ENCODE peak calls at places on chromosomes 3 and 15, in eight cellular contexts. X is CD4-positive, alpha-beta T cell; P is HepG2; Z is endothelial cell; H is fibroblast of the aortic adventitia; D is cardiac fibroblast; E is bronchial epithelial cell; Y is stomach. K is an unnamed sample.

GRCh38 chr3:197329382-197329781 is 31.0 kb upstream of the DLG1 start:
- DNase-seq in X (no peak), P (no peak), Z (no peak), H (no peak), D (no peak), E (no peak), Y (no peak), K (no peak)

GRCh38 chr15:90789496-90789895 is 72.3 kb downstream of the BLM start:
- DNase-seq in X (no peak), P (no peak), Z (no peak), H (no peak), D (no peak), E (no peak), Y (no peak), K (no peak)

GRCh38 chr3:48565591-48566400 is 2.2 kb upstream of the UCN2 start:
- DNase-seq in X (no peak), P (no peak), Z (no peak), H (peak), D (peak), E (peak), Y (no peak), K (no peak)

GRCh38 chr3:13495921-13496723 is 16.0 kb downstream of the HDAC11 start:
- DNase-seq in X (peak), P (peak), Z (peak), H (peak), D (peak), E (peak), Y (peak), K (peak)

GRCh38 chr15:77527831-77528231 is 104.9 kb downstream of the LINGO1 start:
- DNase-seq in X (no peak), P (no peak), Z (no peak), H (no peak), D (no peak), E (no peak), Y (no peak), K (no peak)

GRCh38 chr3:184770541-184770940 is 41.4 kb upstream of the VPS8 start:
- DNase-seq in X (no peak), P (no peak), Z (no peak), H (no peak), D (no peak), E (no peak), Y (no peak), K (no peak)

GRCh38 chr3:186057594-186057993 is 51.3 kb downstream of the ETV5 start:
- DNase-seq in X (no peak), P (no peak), Z (no peak), H (peak), D (peak), E (peak), Y (no peak), K (peak)

GRCh38 chr15:45134682-45135604 is 5.1 kb downstream of the DUOX1 start:
- DNase-seq in X (peak), P (no peak), Z (peak), H (no peak), D (no peak), E (no peak), Y (peak), K (no peak)

GRCh38 chr3:48694610-48695051 is 8.9 kb upstream of the NCKIPSD start:
- DNase-seq in X (no peak), P (no peak), Z (no peak), H (peak), D (peak), E (peak), Y (peak), K (peak)

GRCh38 chr3:171168086-171168485 is 141.6 kb upstream of the SLC2A2 start:
- DNase-seq in X (no peak), P (peak), Z (peak), H (peak), D (peak), E (peak), Y (no peak), K (no peak)

GRCh38 chr3:132180337-132180791 is 136.8 kb upstream of the ACP3 start:
- DNase-seq in X (no peak), P (peak), Z (peak), H (peak), D (peak), E (peak), Y (no peak), K (peak)

GRCh38 chr15:78404125-78404524 is 33.9 kb upstream of the IREB2 start:
- DNase-seq in X (no peak), P (no peak), Z (no peak), H (no peak), D (no peak), E (no peak), Y (no peak), K (no peak)

GRCh38 chr15:39781967-39782292 is 711 bp downstream of the FSIP1 start:
- DNase-seq in X (no peak), P (no peak), Z (no peak), H (no peak), D (no peak), E (no peak), Y (no peak), K (no peak)

GRCh38 chr3:150331978-150332568 is 76.0 kb upstream of the TSC22D2 start:
- DNase-seq in X (no peak), P (no peak), Z (peak), H (no peak), D (no peak), E (no peak), Y (no peak), K (no peak)

GRCh38 chr3:14473411-14473891 is 66.7 kb downstream of the GRIP2 start:
- DNase-seq in X (no peak), P (no peak), Z (no peak), H (no peak), D (no peak), E (no peak), Y (no peak), K (no peak)

GRCh38 chr15:94206463-94207167 is 24.7 kb upstream of the MCTP2 start:
- DNase-seq in X (no peak), P (no peak), Z (no peak), H (no peak), D (peak), E (peak), Y (no peak), K (peak)

GRCh38 chr15:62757535-62757934 is 285.0 kb upstream of the TPM1 start:
- DNase-seq in X (no peak), P (no peak), Z (no peak), H (no peak), D (no peak), E (no peak), Y (no peak), K (no peak)

GRCh38 chr3:196298521-196298920 is 11.0 kb upstream of the PCYT1A start:
- DNase-seq in X (no peak), P (no peak), Z (no peak), H (no peak), D (no peak), E (no peak), Y (no peak), K (no peak)

GRCh38 chr15:92079047-92079446 is 225.5 kb downstream of the SLCO3A1 start:
- DNase-seq in X (no peak), P (peak), Z (no peak), H (no peak), D (peak), E (no peak), Y (no peak), K (no peak)

GRCh38 chr3:43155464-43156121 is 49.7 kb upstream of the POMGNT2 start:
- DNase-seq in X (no peak), P (peak), Z (peak), H (peak), D (peak), E (peak), Y (peak), K (peak)

GRCh38 chr3:159273608-159274007 is 471.8 kb downstream of the MFSD1 start:
- DNase-seq in X (no peak), P (peak), Z (peak), H (peak), D (peak), E (peak), Y (no peak), K (no peak)

GRCh38 chr3:12454076-12454807 is 30.0 kb upstream of the TSEN2 start:
- DNase-seq in X (no peak), P (no peak), Z (no peak), H (peak), D (peak), E (peak), Y (no peak), K (no peak)

GRCh38 chr15:58852347-58852746 is 81.1 kb downstream of the SLTM start:
- DNase-seq in X (no peak), P (peak), Z (no peak), H (no peak), D (peak), E (no peak), Y (no peak), K (no peak)
- TF ChIP-seq CTCF in X (no peak), P (peak), Z (peak), H (no peak), D (no peak), E (peak), Y (no peak), K (no peak)

GRCh38 chr3:178794711-178795110 is 258.5 kb downstream of the KCNMB2 start:
- DNase-seq in X (no peak), P (no peak), Z (no peak), H (no peak), D (no peak), E (no peak), Y (no peak), K (no peak)

GRCh38 chr3:178795349-178795748 is 259.1 kb downstream of the KCNMB2 start:
- DNase-seq in X (no peak), P (no peak), Z (no peak), H (no peak), D (no peak), E (no peak), Y (no peak), K (no peak)
- TF ChIP-seq CTCF in X (no peak), P (no peak), Z (no peak), H (no peak), D (no peak), E (no peak), Y (no peak), K (no peak)

GRCh38 chr15:98996169-98996568 is 11.4 kb downstream of the PGPEP1L start:
- DNase-seq in X (no peak), P (no peak), Z (no peak), H (no peak), D (no peak), E (no peak), Y (no peak), K (no peak)

GRCh38 chr15:98997755-98998154 is 9.8 kb downstream of the PGPEP1L start:
- DNase-seq in X (no peak), P (no peak), Z (no peak), H (no peak), D (no peak), E (no peak), Y (no peak), K (no peak)

GRCh38 chr15:98996619-98997018 is 11.0 kb downstream of the PGPEP1L start:
- DNase-seq in X (no peak), P (no peak), Z (no peak), H (no peak), D (no peak), E (peak), Y (no peak), K (no peak)

GRCh38 chr15:98997312-98997711 is 10.3 kb downstream of the PGPEP1L start:
- DNase-seq in X (no peak), P (no peak), Z (no peak), H (no peak), D (no peak), E (no peak), Y (no peak), K (no peak)

DNA sequence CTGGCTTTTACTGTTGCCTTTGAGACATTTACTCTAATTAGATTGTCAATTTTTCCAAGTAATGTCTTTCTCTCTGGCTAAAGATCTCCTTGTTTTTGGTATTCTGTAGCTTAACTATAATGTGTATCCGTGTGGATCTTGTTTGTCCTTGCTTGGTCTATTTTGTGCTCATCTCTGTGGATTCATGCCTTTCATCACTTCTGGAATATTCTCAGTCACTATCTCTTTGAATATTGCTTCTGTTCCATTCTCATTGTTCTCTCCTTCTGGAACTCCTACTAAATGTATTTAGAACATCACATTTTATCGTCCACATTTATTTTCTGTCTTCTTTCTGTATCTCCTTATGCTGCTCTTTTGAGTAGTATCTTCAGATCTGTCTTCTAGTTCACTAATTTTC is 12.7 kb downstream of the PGPEP1L start:
- DNase-seq in X (no peak), P (no peak), Z (no peak), H (no peak), D (no peak), E (no peak), Y (no peak), K (no peak)
- TF ChIP-seq CTCF in X (no peak), P (no peak), Z (no peak), H (no peak), D (no peak), E (no peak), Y (no peak), K (no peak)

DNA sequence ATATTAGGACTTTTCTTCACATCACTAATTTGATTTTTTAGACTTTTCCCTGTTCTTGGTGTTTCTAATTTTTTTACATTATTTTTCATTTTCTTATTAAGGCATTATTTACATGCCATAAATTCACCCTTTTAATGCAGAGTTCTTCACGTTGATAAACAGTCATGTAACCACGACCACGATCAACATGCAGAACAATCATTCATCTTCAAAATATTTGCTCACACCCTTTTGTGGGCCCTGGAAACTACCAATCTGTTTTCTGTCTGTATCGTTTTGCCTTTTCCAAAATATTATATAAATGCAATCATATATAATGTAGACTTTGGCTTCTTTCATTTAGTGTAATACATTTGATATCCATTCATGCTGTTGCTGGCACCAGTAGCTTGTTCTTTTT is 48.7 kb downstream of the ARRDC4 start:
- DNase-seq in X (no peak), P (no peak), Z (no peak), H (no peak), D (no peak), E (peak), Y (no peak), K (no peak)
- TF ChIP-seq CTCF in X (no peak), P (no peak), Z (no peak), H (no peak), D (no peak), E (no peak), Y (no peak), K (no peak)

DNA sequence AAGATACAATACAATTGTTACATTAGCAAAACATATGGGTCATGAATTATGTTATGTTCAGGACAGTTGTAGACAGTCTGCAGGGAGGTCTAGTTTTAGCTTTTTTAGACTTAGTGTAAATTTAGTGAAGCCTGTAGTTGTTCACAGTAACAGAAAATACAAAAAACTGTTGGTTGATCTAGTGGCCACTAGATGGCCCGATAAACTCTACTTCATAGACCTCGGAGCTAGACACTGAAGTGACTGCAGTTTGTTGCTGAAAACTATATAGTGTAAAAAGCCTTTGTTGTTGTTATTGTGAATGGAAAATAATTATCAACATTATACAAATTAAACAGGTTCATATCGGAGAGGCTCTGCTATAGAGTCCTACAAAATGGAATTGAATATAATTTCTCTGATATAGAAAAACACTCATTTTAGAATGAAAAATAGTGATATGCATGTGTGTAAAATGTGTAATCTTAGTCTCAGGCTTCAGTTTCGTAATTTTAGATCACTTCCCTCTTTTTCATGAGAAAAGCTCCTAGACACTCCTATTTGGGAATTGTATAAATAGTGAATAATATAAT is 18.3 kb downstream of the MAGEL2 start:
- DNase-seq in X (no peak), P (no peak), Z (no peak), H (no peak), D (peak), E (peak), Y (no peak), K (no peak)
- TF ChIP-seq CTCF in X (peak), P (peak), Z (peak), H (peak), D (peak), E (peak), Y (no peak), K (peak)

DNA sequence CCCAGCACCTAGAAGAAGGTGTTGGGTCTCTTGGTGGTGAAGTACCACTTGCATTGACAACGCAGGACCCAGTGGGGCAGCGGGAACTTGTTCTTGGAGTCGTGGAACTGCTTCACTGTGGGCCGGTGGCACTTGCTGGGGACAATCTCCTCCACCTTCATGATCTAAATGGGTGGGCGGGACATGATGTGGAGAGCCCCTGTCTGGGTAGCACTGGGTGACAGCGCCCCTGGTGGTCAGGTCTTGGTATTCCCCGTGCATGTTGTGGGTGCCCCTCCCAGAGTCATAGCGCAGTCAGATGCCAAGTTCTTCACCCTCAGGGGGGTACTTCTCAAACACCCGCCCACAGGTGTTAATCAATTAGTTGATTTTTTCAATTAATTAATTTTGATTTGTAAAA is 60.2 kb downstream of the AGBL1 start:
- DNase-seq in X (no peak), P (no peak), Z (no peak), H (no peak), D (no peak), E (no peak), Y (no peak), K (no peak)
- TF ChIP-seq CTCF in X (no peak), P (peak), Z (peak), H (peak), D (no peak), E (no peak), Y (no peak), K (no peak)

DNA sequence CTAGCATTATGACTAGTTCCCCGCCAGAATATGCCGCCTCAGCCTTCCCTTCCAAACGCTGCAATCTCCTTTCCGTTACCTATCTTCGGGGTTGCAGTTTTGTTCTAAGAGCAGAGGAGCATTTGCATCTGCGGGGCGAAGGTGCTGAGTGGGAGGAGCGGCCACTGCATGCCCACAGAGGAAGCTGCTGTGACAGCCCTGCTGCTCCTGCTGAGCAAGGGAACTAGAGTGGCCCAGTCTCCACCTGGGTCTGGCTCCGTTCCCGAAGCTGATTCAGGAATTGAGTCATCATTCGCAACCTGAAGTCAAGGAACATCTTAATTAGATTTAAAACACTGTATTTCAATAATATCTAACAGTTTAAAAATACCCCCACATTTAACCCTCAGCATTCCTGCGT is 98.2 kb upstream of the TJP1 start:
- DNase-seq in X (no peak), P (no peak), Z (no peak), H (no peak), D (no peak), E (peak), Y (peak), K (no peak)
- TF ChIP-seq CTCF in X (no peak), P (no peak), Z (no peak), H (no peak), D (no peak), E (no peak), Y (no peak), K (no peak)

DNA sequence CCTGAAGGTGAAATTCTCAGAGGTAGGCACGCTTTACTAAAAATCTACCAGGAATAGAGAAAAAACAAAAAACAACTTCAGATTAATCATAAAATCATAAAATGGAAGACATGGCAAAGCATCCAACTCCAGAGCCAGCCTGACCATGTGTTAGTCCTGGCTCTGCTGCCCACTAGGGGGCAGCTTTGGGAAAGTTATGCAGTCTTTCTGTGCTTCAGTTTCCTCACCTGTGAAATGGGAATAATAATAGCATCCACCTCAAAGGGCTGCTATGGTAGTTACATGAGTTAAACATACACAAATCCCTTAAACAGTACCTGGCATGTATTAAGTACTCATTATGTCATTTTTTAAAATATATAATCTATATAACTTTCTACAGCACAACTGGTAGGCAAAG is 52.3 kb downstream of the WNT5A start:
- DNase-seq in X (no peak), P (no peak), Z (peak), H (peak), D (peak), E (peak), Y (no peak), K (no peak)
- TF ChIP-seq CTCF in X (no peak), P (peak), Z (peak), H (peak), D (peak), E (peak), Y (no peak), K (peak)